ENCODE peak calls at places on chromosomes 3 and 15, in four cellular contexts. One of them, this sample, is unnamed.

GRCh38 chr15:29784413-29784812 is 37.9 kb downstream of the TJP1 start:
- DNase-seq in heart left ventricle: no peak
- DNase-seq in GM13977: no peak
- DNase-seq in transverse colon: no peak
- DNase-seq in this sample: no peak

GRCh38 chr3:186896875-186897274 is 33.5 kb upstream of the ST6GAL1 start:
- DNase-seq in GM13977: no peak
- DNase-seq in transverse colon: no peak
- DNase-seq in heart left ventricle: no peak
- DNase-seq in this sample: no peak

GRCh38 chr3:127307431-127307830 is 19.6 kb upstream of the PRR20G start:
- DNase-seq in GM13977: peak; percentile 54
- DNase-seq in transverse colon: no peak
- DNase-seq in heart left ventricle: no peak
- DNase-seq in this sample: peak; percentile 44

GRCh38 chr3:124845406-124845805 is 41.8 kb downstream of the ITGB5 start:
- DNase-seq in transverse colon: peak; percentile 72
- DNase-seq in heart left ventricle: no peak
- DNase-seq in GM13977: no peak
- DNase-seq in this sample: no peak

GRCh38 chr15:57686657-57687056 is 19.9 kb upstream of the POLR2M start:
- DNase-seq in heart left ventricle: no peak
- DNase-seq in GM13977: no peak
- DNase-seq in transverse colon: no peak
- DNase-seq in this sample: no peak

GRCh38 chr3:35641920-35642532 is 2.7 kb downstream of the ARPP21 start:
- DNase-seq in GM13977: no peak
- DNase-seq in transverse colon: no peak
- DNase-seq in heart left ventricle: no peak
- DNase-seq in this sample: no peak

GRCh38 chr15:29670945-29671307 is 151.3 kb downstream of the TJP1 start:
- DNase-seq in GM13977: no peak
- DNase-seq in transverse colon: peak; percentile 82
- DNase-seq in heart left ventricle: no peak
- DNase-seq in this sample: no peak

GRCh38 chr3:179304605-179305004 is 18.2 kb upstream of the ZNF639 start:
- DNase-seq in heart left ventricle: no peak
- DNase-seq in GM13977: no peak
- DNase-seq in transverse colon: no peak
- DNase-seq in this sample: no peak

GRCh38 chr3:106176734-106177133 is 307.9 kb upstream of the CBLB start:
- DNase-seq in GM13977: peak; percentile 29
- DNase-seq in transverse colon: no peak
- DNase-seq in heart left ventricle: no peak
- DNase-seq in this sample: peak; percentile 45

GRCh38 chr3:15185404-15185803 is 20.6 kb upstream of the CAPN7 start:
- DNase-seq in GM13977: no peak
- DNase-seq in heart left ventricle: no peak
- DNase-seq in transverse colon: no peak
- DNase-seq in this sample: no peak

GRCh38 chr15:91780387-91780786 is 73.1 kb upstream of the SLCO3A1 start:
- DNase-seq in GM13977: no peak
- DNase-seq in heart left ventricle: no peak
- DNase-seq in transverse colon: no peak
- DNase-seq in this sample: no peak

GRCh38 chr3:107969994-107970896 is 120.6 kb downstream of the CD47 start:
- DNase-seq in transverse colon: no peak
- DNase-seq in heart left ventricle: no peak
- DNase-seq in GM13977: no peak
- DNase-seq in this sample: no peak

GRCh38 chr3:32239638-32240550 is 1.4 kb downstream of the CMTM8 start:
- DNase-seq in transverse colon: peak; percentile 18
- DNase-seq in heart left ventricle: no peak
- DNase-seq in GM13977: peak; percentile 63
- DNase-seq in this sample: peak; percentile 35

GRCh38 chr3:47347217-47347801 is 33.5 kb upstream of the PTPN23 start:
- DNase-seq in transverse colon: peak; percentile 18
- DNase-seq in heart left ventricle: no peak
- DNase-seq in GM13977: peak; percentile 76
- DNase-seq in this sample: peak; percentile 75

GRCh38 chr3:30227571-30228301 is 378.7 kb upstream of the TGFBR2 start:
- DNase-seq in GM13977: no peak
- DNase-seq in heart left ventricle: no peak
- DNase-seq in transverse colon: no peak
- DNase-seq in this sample: no peak

GRCh38 chr3:61222428-61222827 is 28.8 kb downstream of the FHIT start:
- DNase-seq in GM13977: no peak
- DNase-seq in transverse colon: no peak
- DNase-seq in heart left ventricle: no peak
- DNase-seq in this sample: no peak

GRCh38 chr3:179015551-179016020 is 56.0 kb downstream of the ZMAT3 start:
- DNase-seq in GM13977: peak; percentile 54
- DNase-seq in transverse colon: peak; percentile 41
- DNase-seq in heart left ventricle: no peak
- DNase-seq in this sample: peak; percentile 42

GRCh38 chr3:58737644-58738043 is 71.1 kb upstream of the FAM3D start:
- DNase-seq in GM13977: no peak
- DNase-seq in transverse colon: no peak
- DNase-seq in heart left ventricle: no peak
- DNase-seq in this sample: no peak

GRCh38 chr3:149332227-149332765 is 1.1 kb downstream of the TM4SF18 start:
- DNase-seq in GM13977: no peak
- DNase-seq in transverse colon: no peak
- DNase-seq in heart left ventricle: no peak
- DNase-seq in this sample: no peak

GRCh38 chr3:43243590-43244587 is 42.5 kb upstream of the SNRK start:
- DNase-seq in transverse colon: no peak
- DNase-seq in GM13977: no peak
- DNase-seq in heart left ventricle: no peak
- DNase-seq in this sample: no peak

GRCh38 chr3:45064512-45065372 is 38.6 kb downstream of the CLEC3B start:
- DNase-seq in heart left ventricle: no peak
- DNase-seq in GM13977: no peak
- DNase-seq in transverse colon: no peak
- DNase-seq in this sample: no peak

GRCh38 chr3:72628065-72628464 is 220.2 kb downstream of the SHQ1 start:
- DNase-seq in GM13977: no peak
- DNase-seq in transverse colon: no peak
- DNase-seq in heart left ventricle: no peak
- DNase-seq in this sample: no peak

GRCh38 chr15:81516461-81516860 is 142.4 kb upstream of the TMC3 start:
- DNase-seq in transverse colon: no peak
- DNase-seq in heart left ventricle: no peak
- DNase-seq in GM13977: no peak
- DNase-seq in this sample: no peak

GRCh38 chr3:65939841-65940246 is 98.9 kb downstream of the MAGI1 start:
- DNase-seq in GM13977: no peak
- DNase-seq in transverse colon: no peak
- DNase-seq in heart left ventricle: no peak
- DNase-seq in this sample: no peak

GRCh38 chr3:15794842-15795562 is 2.8 kb downstream of the ANKRD28 start:
- DNase-seq in heart left ventricle: no peak
- DNase-seq in transverse colon: no peak
- DNase-seq in GM13977: no peak
- DNase-seq in this sample: no peak

GRCh38 chr3:11187678-11188077 is 33.4 kb downstream of the HRH1 start:
- DNase-seq in GM13977: no peak
- DNase-seq in heart left ventricle: no peak
- DNase-seq in transverse colon: no peak
- DNase-seq in this sample: no peak

GRCh38 chr3:150097588-150097890 is 126.8 kb upstream of the PFN2 start:
- DNase-seq in heart left ventricle: no peak
- DNase-seq in transverse colon: no peak
- DNase-seq in GM13977: no peak
- DNase-seq in this sample: no peak

GRCh38 chr3:12472796-12473195 is 11.5 kb upstream of the TSEN2 start:
- DNase-seq in GM13977: no peak
- DNase-seq in transverse colon: no peak
- DNase-seq in heart left ventricle: no peak
- DNase-seq in this sample: no peak

GRCh38 chr3:12470680-12471079 is 13.6 kb upstream of the TSEN2 start:
- DNase-seq in GM13977: no peak
- DNase-seq in heart left ventricle: no peak
- DNase-seq in transverse colon: no peak
- DNase-seq in this sample: no peak

GRCh38 chr3:12470111-12470510 is 14.2 kb upstream of the TSEN2 start:
- DNase-seq in heart left ventricle: no peak
- DNase-seq in GM13977: no peak
- DNase-seq in transverse colon: no peak
- DNase-seq in this sample: no peak

GRCh38 chr3:12472000-12472399 is 12.3 kb upstream of the TSEN2 start:
- DNase-seq in heart left ventricle: no peak
- DNase-seq in transverse colon: no peak
- DNase-seq in GM13977: no peak
- DNase-seq in this sample: no peak

GRCh38 chr3:12471228-12471627 is 13.1 kb upstream of the TSEN2 start:
- DNase-seq in heart left ventricle: no peak
- DNase-seq in GM13977: no peak
- DNase-seq in transverse colon: peak; percentile 36
- DNase-seq in this sample: no peak
- TF ChIP-seq CTCF in heart left ventricle: no peak
- TF ChIP-seq CTCF in GM13977: no peak
- TF ChIP-seq CTCF in transverse colon: peak; percentile 8
- TF ChIP-seq CTCF in this sample: no peak

DNA sequence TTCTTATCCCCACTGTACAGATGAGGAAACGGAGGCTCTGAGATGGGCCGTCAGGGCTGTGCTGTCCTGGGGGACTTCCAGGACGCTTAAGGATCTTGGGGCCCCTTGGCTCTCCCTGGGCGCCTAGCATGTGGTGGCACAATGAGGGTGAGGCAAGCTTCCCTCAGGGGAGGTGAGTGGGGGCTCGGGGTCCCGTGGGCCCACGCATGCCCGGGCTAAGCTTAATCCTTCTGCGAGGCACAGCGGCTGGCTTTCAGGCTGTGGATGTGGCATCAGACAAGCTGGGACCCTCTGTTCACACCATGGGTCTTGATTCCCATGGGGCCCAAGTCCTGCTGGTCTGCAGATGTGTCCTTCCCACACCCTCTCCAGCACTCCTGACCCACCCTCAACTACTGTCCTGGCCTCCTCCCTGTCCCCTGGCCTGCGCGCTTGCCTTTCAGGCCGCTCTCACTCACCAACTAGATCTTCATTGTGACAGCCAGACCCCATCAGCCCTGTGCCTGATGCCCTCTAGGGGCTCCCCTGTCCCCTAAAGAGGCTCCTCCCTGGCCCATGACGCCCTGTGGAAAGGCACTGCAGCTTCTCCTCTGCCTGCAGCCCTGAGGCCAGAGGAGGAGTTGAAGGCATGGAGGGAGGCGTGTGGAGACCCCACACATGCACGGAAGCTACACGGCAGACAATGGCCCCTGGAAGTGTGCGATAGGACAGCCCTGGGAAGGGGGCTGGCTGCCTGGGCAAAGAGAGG is 11.3 kb downstream of the DUSP7 start:
- DNase-seq in GM13977: no peak
- DNase-seq in heart left ventricle: no peak
- DNase-seq in transverse colon: no peak
- DNase-seq in this sample: no peak
- TF ChIP-seq CTCF in GM13977: no peak
- TF ChIP-seq CTCF in heart left ventricle: no peak
- TF ChIP-seq CTCF in transverse colon: no peak
- TF ChIP-seq CTCF in this sample: no peak

GRCh38 chr3:184299488-184300376 is 691 bp downstream of the PSMD2 start:
- DNase-seq in GM13977: peak; percentile 12
- DNase-seq in heart left ventricle: no peak
- DNase-seq in transverse colon: no peak
- DNase-seq in this sample: peak; percentile 8

GRCh38 chr3:184308744-184309143 is 5.7 kb upstream of the EIF4G1 start:
- DNase-seq in GM13977: no peak
- DNase-seq in transverse colon: no peak
- DNase-seq in heart left ventricle: no peak
- DNase-seq in this sample: no peak

GRCh38 chr3:184306573-184306972 is 7.5 kb downstream of the PSMD2 start:
- DNase-seq in GM13977: no peak
- DNase-seq in transverse colon: no peak
- DNase-seq in heart left ventricle: no peak
- DNase-seq in this sample: no peak

GRCh38 chr3:184300377-184300717 is 1.3 kb downstream of the PSMD2 start:
- DNase-seq in transverse colon: no peak
- DNase-seq in heart left ventricle: no peak
- DNase-seq in GM13977: no peak
- DNase-seq in this sample: no peak

GRCh38 chr3:184305577-184305976 is 6.5 kb downstream of the PSMD2 start:
- DNase-seq in GM13977: no peak
- DNase-seq in heart left ventricle: no peak
- DNase-seq in transverse colon: no peak
- DNase-seq in this sample: no peak
- TF ChIP-seq CTCF in GM13977: peak; percentile 15
- TF ChIP-seq CTCF in heart left ventricle: peak; percentile 6
- TF ChIP-seq CTCF in transverse colon: peak; percentile 43
- TF ChIP-seq CTCF in this sample: peak; percentile 40

DNA sequence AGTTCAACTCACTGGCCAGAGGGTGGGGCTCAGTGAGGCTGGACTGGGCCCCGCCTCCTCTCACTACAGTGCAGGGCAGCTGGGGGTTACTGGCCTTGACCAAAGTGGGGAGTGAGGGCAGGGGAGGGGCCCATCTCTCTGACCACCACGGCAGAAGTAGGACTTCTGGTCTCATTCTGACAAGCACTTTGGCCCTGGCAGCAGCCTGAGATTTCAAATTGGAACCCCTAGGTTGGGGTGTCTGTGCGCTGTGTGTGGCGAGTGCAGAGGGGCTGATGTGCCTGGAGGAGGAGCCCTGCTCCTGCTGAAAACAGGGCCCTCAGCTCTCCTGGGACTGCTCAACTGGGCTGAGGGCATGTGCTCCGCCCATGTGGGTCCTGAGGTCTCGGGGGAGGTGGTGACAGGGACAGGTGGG is 60.3 kb upstream of the RPL32 start:
- DNase-seq in transverse colon: no peak
- DNase-seq in heart left ventricle: peak; percentile 16
- DNase-seq in GM13977: no peak
- DNase-seq in this sample: no peak
- TF ChIP-seq CTCF in transverse colon: no peak
- TF ChIP-seq CTCF in heart left ventricle: no peak
- TF ChIP-seq CTCF in GM13977: peak; percentile 9
- TF ChIP-seq CTCF in this sample: peak; percentile 16